ENCODE peak calls at places on chromosomes 2 and 18, in five cellular contexts. Q is HCT116, U is esophagus squamous epithelium, X is ovary, R is A549. M is an unnamed sample.
A peak's percentile ranks its signal among the peaks of the same experiment; 100 is the strongest.

GRCh38 chr2:99485411-99485810 is 4.4 kb downstream of the REV1 start:
- DNase-seq in Q (no peak), U (no peak), X (no peak), R (no peak), M (no peak)

GRCh38 chr2:192029089-192029488 is 165.6 kb downstream of the TMEFF2 start:
- DNase-seq in Q (peak; percentile 63), U (no peak), X (no peak), R (no peak), M (no peak)

GRCh38 chr2:5077479-5078089 is 614.6 kb upstream of the SOX11 start:
- DNase-seq in Q (no peak), U (no peak), X (no peak), R (no peak), M (no peak)

GRCh38 chr2:111634995-111635538 is 248.9 kb downstream of the ANAPC1 start:
- DNase-seq in Q (no peak), U (no peak), X (no peak), R (no peak), M (no peak)

GRCh38 chr2:159941729-159942128 is 120.7 kb downstream of the PLA2R1 start:
- DNase-seq in Q (no peak), U (no peak), X (no peak), R (no peak), M (no peak)

GRCh38 chr2:176242211-176242610 is 27.0 kb upstream of the MTX2 start:
- DNase-seq in Q (no peak), U (no peak), X (no peak), R (no peak), M (no peak)

GRCh38 chr2:171172980-171173542 is 12.4 kb upstream of the TLK1 start:
- DNase-seq in Q (no peak), U (no peak), X (no peak), R (no peak), M (no peak)

GRCh38 chr2:42136832-42137821 is 32.0 kb upstream of the EML4 start:
- DNase-seq in Q (no peak), U (no peak), X (no peak), R (peak; percentile 18), M (no peak)

GRCh38 chr2:28228419-28228995 is 164.2 kb upstream of the FOSL2 start:
- DNase-seq in Q (no peak), U (no peak), X (no peak), R (no peak), M (no peak)

GRCh38 chr2:119204525-119204924 is 19.1 kb upstream of the STEAP3 start:
- DNase-seq in Q (no peak), U (no peak), X (no peak), R (no peak), M (no peak)

GRCh38 chr18:58230438-58231179 is 186.6 kb downstream of the NEDD4L start:
- DNase-seq in Q (peak; percentile 54), U (no peak), X (no peak), R (no peak), M (peak; percentile 55)

GRCh38 chr2:164661349-164661748 is 40.1 kb upstream of the GRB14 start:
- DNase-seq in Q (no peak), U (no peak), X (no peak), R (no peak), M (no peak)

GRCh38 chr2:146659976-146660375 is 1184.9 kb upstream of the ACVR2A start:
- DNase-seq in Q (no peak), U (no peak), X (no peak), R (no peak), M (no peak)

GRCh38 chr2:237858294-237859081 is 935 bp upstream of the RAMP1 start:
- DNase-seq in Q (no peak), U (no peak), X (peak; percentile 73), R (peak; percentile 55), M (peak; percentile 69)

GRCh38 chr18:26656944-26657536 is 108.7 kb upstream of the KCTD1 start:
- DNase-seq in Q (no peak), U (no peak), X (peak; percentile 84), R (peak; percentile 35), M (peak; percentile 85)

GRCh38 chr2:166900700-166901099 is 12.4 kb downstream of the XIRP2 start:
- DNase-seq in Q (no peak), U (no peak), X (no peak), R (no peak), M (no peak)

GRCh38 chr2:71606244-71606643 is 152.9 kb downstream of the DYSF start:
- DNase-seq in Q (no peak), U (no peak), X (no peak), R (no peak), M (peak; percentile 16)

GRCh38 chr18:12005542-12006487 is 24.5 kb downstream of the IMPA2 start:
- DNase-seq in Q (no peak), U (no peak), X (no peak), R (no peak), M (no peak)

GRCh38 chr18:49024408-49024807 is 73.6 kb upstream of the SMAD7 start:
- DNase-seq in Q (no peak), U (no peak), X (no peak), R (no peak), M (no peak)

GRCh38 chr2:35204881-35205280 is 1150.7 kb upstream of the CRIM1 start:
- DNase-seq in Q (no peak), U (no peak), X (no peak), R (no peak), M (no peak)

GRCh38 chr18:9117980-9118841 is 15.7 kb downstream of the NDUFV2 start:
- DNase-seq in Q (no peak), U (no peak), X (no peak), R (no peak), M (no peak)

GRCh38 chr2:130241041-130241707 is 42.9 kb upstream of the TUBA3E start:
- DNase-seq in Q (peak; percentile 96), U (no peak), X (no peak), R (peak; percentile 80), M (peak; percentile 58)

GRCh38 chr2:95053543-95053942 is 28.0 kb downstream of the MAL start:
- DNase-seq in Q (no peak), U (no peak), X (no peak), R (no peak), M (no peak)

GRCh38 chr2:43445248-43445647 is 150.6 kb downstream of the THADA start:
- DNase-seq in Q (no peak), U (no peak), X (no peak), R (no peak), M (no peak)

GRCh38 chr2:207939342-207940108 is 85.8 kb downstream of the PLEKHM3 start:
- DNase-seq in Q (no peak), U (no peak), X (no peak), R (no peak), M (no peak)

GRCh38 chr2:176658708-176659107 is 389.5 kb downstream of the MTX2 start:
- DNase-seq in Q (no peak), U (no peak), X (no peak), R (no peak), M (no peak)

GRCh38 chr2:46023165-46023854 is 273.9 kb upstream of the EPAS1 start:
- DNase-seq in Q (no peak), U (no peak), X (no peak), R (no peak), M (no peak)

GRCh38 chr2:181374741-181375675 is 82.2 kb upstream of the ITGA4 start:
- DNase-seq in Q (no peak), U (no peak), X (no peak), R (no peak), M (no peak)

GRCh38 chr2:181372656-181373055 is 84.5 kb upstream of the ITGA4 start:
- DNase-seq in Q (no peak), U (no peak), X (no peak), R (no peak), M (no peak)

GRCh38 chr2:181380581-181380980 is 76.6 kb upstream of the ITGA4 start:
- DNase-seq in Q (no peak), U (no peak), X (no peak), R (no peak), M (no peak)

GRCh38 chr2:181376999-181377398 is 80.2 kb upstream of the ITGA4 start:
- DNase-seq in Q (no peak), U (no peak), X (no peak), R (no peak), M (no peak)

DNA sequence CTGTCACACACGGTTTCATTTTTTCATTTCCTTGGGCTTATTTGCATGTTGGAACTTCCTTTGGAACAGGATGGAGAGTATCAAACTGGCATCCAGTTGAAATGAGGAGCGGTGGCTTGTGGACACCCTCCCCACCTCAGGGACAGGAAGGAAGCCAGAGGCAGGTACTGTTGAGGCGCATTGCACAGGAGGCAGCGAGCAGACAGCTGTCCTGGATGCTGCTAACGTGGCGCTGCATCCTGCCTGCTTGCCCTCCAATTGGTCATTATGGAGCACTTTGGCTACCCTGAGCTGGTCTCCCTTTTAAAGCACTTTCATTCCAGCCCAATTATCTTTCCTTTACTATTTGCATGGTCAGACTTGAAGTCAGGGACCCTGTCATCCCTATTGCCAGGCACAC is 80.7 kb upstream of the ITGA4 start:
- DNase-seq in Q (no peak), U (no peak), X (no peak), R (no peak), M (no peak)
- TF ChIP-seq POLR2A in Q (no peak), U (no peak), X (no peak), R (no peak), M (no peak)

GRCh38 chr2:109031481-109032228 is 42.6 kb upstream of the EDAR start:
- DNase-seq in Q (no peak), U (no peak), X (peak; percentile 24), R (peak; percentile 15), M (peak; percentile 53)
- TF ChIP-seq POLR2A in Q (no peak), U (no peak), X (no peak), R (no peak), M (no peak)

DNA sequence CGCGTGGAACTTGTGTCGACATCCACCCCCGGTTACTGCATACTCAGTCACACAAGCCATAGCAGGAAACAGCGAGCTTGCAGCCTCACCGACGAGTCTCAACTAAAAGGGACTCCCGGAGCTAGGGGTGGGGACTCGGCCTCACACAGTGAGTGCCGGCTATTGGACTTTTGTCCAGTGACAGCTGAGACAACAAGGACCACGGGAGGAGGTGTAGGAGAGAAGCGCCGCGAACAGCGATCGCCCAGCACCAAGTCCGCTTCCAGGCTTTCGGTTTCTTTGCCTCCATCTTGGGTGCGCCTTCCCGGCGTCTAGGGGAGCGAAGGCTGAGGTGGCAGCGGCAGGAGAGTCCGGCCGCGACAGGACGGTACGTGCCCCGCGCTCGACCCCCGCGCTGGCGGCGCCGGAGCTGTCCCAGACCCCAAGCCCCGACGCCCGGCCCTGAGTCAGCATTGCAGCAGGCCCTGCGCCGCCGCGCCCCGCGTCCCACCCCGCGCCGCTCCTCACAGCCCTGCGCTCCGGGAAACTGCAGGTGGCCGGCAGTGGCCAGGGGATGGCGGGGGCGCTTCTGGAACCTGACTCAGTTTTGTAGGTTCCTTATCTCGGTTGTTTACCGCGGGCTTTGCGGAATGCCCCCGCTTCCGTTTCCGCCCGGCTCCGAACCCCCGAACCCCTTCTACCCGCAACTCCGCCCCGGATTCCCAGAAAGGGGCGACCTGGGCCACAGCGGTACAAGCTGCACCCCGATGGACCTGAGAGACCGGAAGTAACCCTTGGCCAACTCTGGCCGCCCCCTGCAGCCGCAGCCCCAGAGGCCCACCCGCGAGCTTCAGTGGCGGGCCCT is at the start of gene CFLAR:
- DNase-seq in Q (peak; percentile 34), U (no peak), X (peak; percentile 69), R (peak; percentile 51), M (peak; percentile 74)
- TF ChIP-seq POLR2A in Q (peak; percentile 43), U (no peak), X (peak; percentile 63), R (peak; percentile 43), M (no peak)

DNA sequence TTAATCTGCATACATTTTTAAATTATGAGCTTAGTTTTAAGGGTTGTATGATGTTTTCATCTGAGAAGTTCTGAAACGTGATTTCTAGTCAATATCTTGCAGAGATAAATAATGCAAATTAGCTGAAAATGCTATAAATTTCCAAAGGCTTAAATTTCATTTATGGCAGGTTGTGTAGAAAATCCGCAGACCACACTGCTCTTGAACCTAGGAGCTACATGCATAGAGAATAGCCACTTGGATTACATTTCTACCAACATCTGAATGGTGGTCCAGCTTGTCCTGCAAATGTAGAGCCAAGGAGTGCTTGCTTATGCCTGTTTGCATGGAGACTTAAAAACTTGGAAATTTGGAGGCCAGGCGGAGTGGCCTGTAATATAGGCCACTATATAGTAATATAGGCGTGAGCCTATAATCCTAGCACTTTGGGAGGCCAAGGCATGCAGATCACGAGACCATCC is 6.8 kb downstream of the MAT2A start:
- DNase-seq in Q (peak; percentile 43), U (no peak), X (no peak), R (no peak), M (no peak)
- TF ChIP-seq POLR2A in Q (peak; percentile 21), U (no peak), X (no peak), R (no peak), M (no peak)